ENCODE peak calls at places on chromosome 12, in ten cellular contexts. F is ovary, W is thyroid gland, Z is adrenal gland, G is prostate gland, R is A549, S is body of pancreas, J is heart left ventricle, P is spleen, T is IMR-90. O is an unnamed sample.
A peak's percentile ranks its signal among the peaks of the same experiment; 100 is the strongest.

GRCh38 chr12:101855364-101855884 is 22.0 kb upstream of the DRAM1 start:
- DNase-seq in W (no peak), F (no peak), G (no peak), T (peak; percentile 69), P (no peak), Z (no peak), R (no peak), J (no peak), S (no peak), O (no peak)

GRCh38 chr12:124174949-124175348 is 119.9 kb upstream of the RFLNA start:
- DNase-seq in F (no peak), W (no peak), R (no peak), G (no peak), J (no peak), Z (no peak), T (no peak), S (no peak), P (no peak), O (no peak)

GRCh38 chr12:93025145-93026103 is 96.3 kb upstream of the EEA1 start:
- DNase-seq in Z (no peak), R (peak; percentile 59), G (peak; percentile 21), S (no peak), F (no peak), T (peak; percentile 75), P (no peak), J (no peak), W (no peak), O (no peak)

GRCh38 chr12:124395284-124395752 is 100.4 kb downstream of the RFLNA start:
- DNase-seq in T (no peak), P (no peak), F (no peak), Z (peak; percentile 92), G (no peak), R (peak; percentile 78), J (no peak), W (no peak), S (no peak), O (no peak)

GRCh38 chr12:124428136-124428791 is 133.4 kb downstream of the RFLNA start:
- DNase-seq in W (no peak), G (no peak), P (no peak), S (peak; percentile 54), Z (peak; percentile 92), F (no peak), J (peak; percentile 62), T (peak; percentile 86), R (no peak), O (peak; percentile 93)

GRCh38 chr12:64678835-64679234 is 68.5 kb downstream of the RASSF3 start:
- DNase-seq in Z (no peak), G (no peak), R (no peak), P (no peak), J (no peak), W (no peak), S (no peak), F (no peak), T (no peak), O (no peak)

GRCh38 chr12:55681142-55682077 is 26.3 kb downstream of the ITGA7 start:
- DNase-seq in S (peak; percentile 82), G (no peak), Z (peak; percentile 65), J (peak; percentile 76), R (peak; percentile 92), T (peak; percentile 51), W (peak; percentile 74), P (peak; percentile 83), F (no peak), O (peak; percentile 81)

GRCh38 chr12:102426599-102427541 is 53.5 kb downstream of the IGF1 start:
- DNase-seq in J (no peak), W (no peak), P (no peak), S (no peak), Z (no peak), R (no peak), F (no peak), T (peak; percentile 51), G (no peak), O (no peak)

GRCh38 chr12:2094597-2094996 is 41.8 kb downstream of the CACNA1C start:
- DNase-seq in Z (no peak), S (no peak), T (peak; percentile 30), G (no peak), P (no peak), R (no peak), J (no peak), W (no peak), F (no peak), O (no peak)

GRCh38 chr12:90301095-90301494 is 592.5 kb upstream of the ATP2B1 start:
- DNase-seq in G (no peak), S (no peak), T (no peak), W (no peak), P (no peak), J (no peak), R (no peak), F (no peak), Z (no peak), O (no peak)

GRCh38 chr12:76123301-76124212 is 39.1 kb upstream of the NAP1L1 start:
- DNase-seq in W (no peak), J (no peak), R (no peak), F (no peak), Z (no peak), S (no peak), T (peak; percentile 64), P (no peak), G (no peak), O (no peak)

GRCh38 chr12:114694436-114695304 is 10.7 kb upstream of the TBX3 start:
- DNase-seq in F (no peak), J (no peak), W (peak; percentile 65), R (no peak), Z (no peak), P (no peak), G (peak; percentile 59), S (no peak), T (no peak), O (no peak)

GRCh38 chr12:96045566-96045965 is 10.2 kb upstream of the LTA4H start:
- DNase-seq in S (no peak), F (no peak), Z (no peak), J (no peak), T (no peak), P (peak; percentile 75), G (no peak), R (no peak), W (no peak), O (no peak)
- TF ChIP-seq POLR2A in S (no peak), F (no peak), Z (no peak), J (no peak), T (no peak), P (no peak), G (no peak), R (no peak), W (no peak), O (no peak)

DNA sequence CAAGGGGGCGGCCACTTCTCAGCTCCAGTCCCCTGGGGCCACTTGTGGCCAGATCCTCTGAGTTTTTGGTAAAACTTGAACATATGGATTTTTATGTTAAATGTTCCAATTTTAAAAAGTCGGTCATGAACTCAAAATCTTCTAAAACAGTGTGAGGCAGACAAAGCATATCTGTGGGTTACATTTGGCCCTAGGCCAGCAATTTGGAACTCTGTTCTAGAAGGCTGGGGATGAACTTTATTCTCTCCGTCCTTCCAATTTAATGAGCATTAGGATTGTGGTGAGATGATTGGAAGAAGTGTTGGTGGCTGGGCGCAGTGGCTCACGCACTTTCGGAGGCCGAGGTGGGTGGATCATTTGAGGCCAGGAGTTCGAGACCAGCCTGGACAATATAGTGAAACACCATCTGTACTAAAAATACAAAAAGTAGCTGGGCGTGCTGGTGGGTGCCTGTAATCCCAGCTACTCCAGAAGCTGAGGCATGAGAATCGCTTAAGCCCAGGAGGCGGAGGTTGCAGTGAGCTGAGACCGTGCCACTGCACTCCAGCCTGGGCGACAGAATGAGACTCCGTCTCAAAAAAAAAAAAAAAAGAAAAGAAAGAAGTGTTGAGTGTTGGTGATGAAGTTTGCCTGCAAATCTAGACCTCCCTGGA is 3.1 kb upstream of the PPP1CC start:
- DNase-seq in Z (peak; percentile 48), W (no peak), T (no peak), S (no peak), F (no peak), G (no peak), R (no peak), J (no peak), P (no peak), O (no peak)
- TF ChIP-seq CTCF in Z (no peak), W (no peak), T (no peak), S (no peak), F (no peak), G (no peak), R (no peak), J (no peak), P (no peak), O (no peak)

GRCh38 chr12:108690191-108690518 is 41.2 kb downstream of the CORO1C start:
- DNase-seq in P (no peak), S (no peak), R (no peak), T (no peak), F (no peak), Z (no peak), J (no peak), W (no peak), G (no peak), O (no peak)

GRCh38 chr12:108693186-108693585 is 38.1 kb downstream of the CORO1C start:
- DNase-seq in J (no peak), G (no peak), R (no peak), F (no peak), T (no peak), W (no peak), Z (no peak), S (no peak), P (no peak), O (no peak)

GRCh38 chr12:108690799-108691153 is 40.5 kb downstream of the CORO1C start:
- DNase-seq in T (no peak), F (no peak), S (no peak), Z (no peak), G (no peak), J (no peak), W (no peak), P (no peak), R (no peak), O (no peak)

GRCh38 chr12:108691995-108692808 is 39.1 kb downstream of the CORO1C start:
- DNase-seq in R (peak; percentile 40), W (peak; percentile 78), S (no peak), J (peak; percentile 54), P (no peak), T (peak; percentile 34), F (no peak), Z (peak; percentile 69), G (peak; percentile 62), O (peak; percentile 76)

GRCh38 chr12:108691154-108691994 is 39.9 kb downstream of the CORO1C start:
- DNase-seq in P (peak; percentile 92), R (peak; percentile 99), W (peak; percentile 95), G (peak; percentile 95), J (peak; percentile 98), T (peak; percentile 99), S (peak; percentile 85), F (peak; percentile 90), Z (peak; percentile 100), O (peak; percentile 99)
- TF ChIP-seq POLR2A in P (no peak), R (peak; percentile 13), W (no peak), G (peak; percentile 42), J (no peak), T (peak; percentile 82), S (peak; percentile 15), F (no peak), Z (no peak), O (peak; percentile 25)

DNA sequence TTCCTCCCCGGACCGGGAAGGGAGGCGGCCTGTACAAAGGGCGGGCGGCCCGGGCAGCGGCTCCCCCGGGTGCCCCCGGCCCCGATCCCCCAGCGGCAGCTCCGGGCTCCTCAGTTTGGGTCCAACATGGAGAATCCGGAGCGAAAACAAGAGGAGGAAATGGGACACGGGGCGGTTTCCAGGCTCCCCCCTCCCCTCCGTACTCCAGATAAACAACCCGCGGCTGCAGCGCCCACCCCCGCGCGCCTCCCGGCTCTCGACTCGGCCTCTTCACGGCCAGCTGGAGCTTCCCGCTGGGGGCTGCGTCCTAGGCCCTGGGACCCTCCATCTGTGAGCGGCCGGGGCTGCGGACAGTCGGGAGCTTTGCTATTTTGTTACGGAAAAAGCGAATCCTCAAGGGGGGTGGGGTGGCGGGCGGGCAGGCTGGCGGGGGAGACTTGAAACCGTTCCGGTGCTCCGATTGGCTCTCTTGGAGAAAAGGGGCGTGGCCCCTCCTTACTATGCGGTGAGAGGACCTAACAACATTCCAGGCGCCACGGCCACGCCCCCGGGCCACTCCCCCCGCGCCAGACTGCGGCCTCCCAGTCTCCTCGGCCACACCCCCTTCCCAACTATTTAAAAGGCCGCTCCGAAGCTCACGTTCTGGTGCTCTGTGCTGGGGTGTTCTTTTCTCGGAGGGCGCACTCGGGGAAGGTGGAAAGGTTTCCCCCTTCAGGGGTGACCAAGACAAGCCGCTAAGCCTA is at the start of gene CTDSP2:
- DNase-seq in R (peak; percentile 99), Z (peak; percentile 100), W (peak; percentile 100), T (peak; percentile 98), J (peak; percentile 100), G (peak; percentile 100), S (peak; percentile 100), F (peak; percentile 99), P (peak; percentile 98), O (peak; percentile 100)
- TF ChIP-seq CTCF in R (no peak), Z (no peak), W (no peak), T (no peak), J (no peak), G (no peak), S (no peak), F (no peak), P (no peak), O (no peak)

O was measured in sigmoid colon.